ENCODE peak calls at places on chromosome 9, in six cellular contexts. N is NCI-H774; O is dorsolateral prefrontal cortex; G is uterus; M is activated CD4-positive, alpha-beta T cell treated with anti-CD3 and anti-CD28 coated beads for 24 hours; V is T-helper 1 cell. W is an unnamed sample.

GRCh38 chr9:71213633-71214032 is 92.2 kb upstream of the TRPM3 start:
- DNase-seq in O (no peak), N (no peak), M (no peak), V (no peak), G (no peak), W (no peak)

GRCh38 chr9:14585730-14586473 is 107.3 kb downstream of the ZDHHC21 start:
- DNase-seq in N (no peak), M (no peak), V (no peak), O (no peak), G (no peak), W (no peak)

GRCh38 chr9:112780637-112781036 is 30.1 kb downstream of the SNX30 start:
- DNase-seq in V (no peak), G (no peak), O (no peak), M (no peak), N (no peak), W (no peak)

GRCh38 chr9:130743644-130744043 is 50.1 kb downstream of the EXOSC2 start:
- DNase-seq in V (no peak), G (no peak), O (no peak), M (no peak), N (no peak), W (no peak)

GRCh38 chr9:97853844-97854695 is 1.0 kb downstream of the FOXE1 start:
- DNase-seq in N (no peak), V (no peak), G (no peak), M (peak), O (no peak), W (peak)

GRCh38 chr9:18666987-18667772 is 193.2 kb downstream of the ADAMTSL1 start:
- DNase-seq in M (no peak), O (no peak), N (no peak), G (no peak), V (no peak), W (no peak)

GRCh38 chr9:129160712-129161533 is 17.1 kb downstream of the IER5L start:
- DNase-seq in M (no peak), G (no peak), V (no peak), O (no peak), N (no peak), W (no peak)

GRCh38 chr9:82271099-82271498 is 282.5 kb downstream of the SPATA31D1 start:
- DNase-seq in N (no peak), G (no peak), V (no peak), O (no peak), M (no peak), W (no peak)

GRCh38 chr9:38039090-38039906 is 29.7 kb downstream of the SHB start:
- DNase-seq in G (no peak), V (no peak), M (no peak), N (no peak), O (no peak), W (no peak)

GRCh38 chr9:76321185-76321828 is 72.9 kb downstream of the RFK start:
- DNase-seq in M (no peak), O (no peak), G (no peak), N (no peak), V (no peak), W (no peak)

GRCh38 chr9:115276621-115277020 is 158.7 kb upstream of the TNC start:
- DNase-seq in N (no peak), G (no peak), V (no peak), O (no peak), M (no peak), W (no peak)

GRCh38 chr9:12854218-12854617 is 79.4 kb downstream of the LURAP1L start:
- DNase-seq in V (no peak), O (no peak), G (no peak), N (no peak), M (no peak), W (no peak)

W was measured in NCI-H345.